ENCODE peak calls at places on chromosomes 11 and 22, in five cellular contexts. B is AG04450, E is NB4, K is endodermal cell, N is A549. T is an unnamed sample.

GRCh38 chr22:31556627-31557203 is 60.4 kb downstream of the SFI1 start:
- DNase-seq in B (peak; percentile 8), K (no peak), E (peak; percentile 48), N (peak; percentile 16), T (peak; percentile 66)

GRCh38 chr11:80365315-80365714 is 924.5 kb upstream of the TENM4 start:
- DNase-seq in N (no peak), B (no peak), E (no peak), K (no peak), T (no peak)

GRCh38 chr22:42613869-42614268 is 814 bp downstream of the POLDIP3 start:
- DNase-seq in N (no peak), K (no peak), E (peak; percentile 56), B (no peak), T (no peak)

GRCh38 chr11:95625164-95626017 is 164.2 kb downstream of the FAM76B start:
- DNase-seq in E (no peak), B (no peak), K (no peak), N (no peak), T (no peak)

GRCh38 chr11:102530558-102530957 is at the start of gene MMP7:
- DNase-seq in K (no peak), E (peak; percentile 55), N (peak; percentile 59), B (peak; percentile 4), T (peak; percentile 49)

GRCh38 chr11:122646549-122647340 is 8.8 kb upstream of the UBASH3B start:
- DNase-seq in B (no peak), K (no peak), N (no peak), E (no peak), T (peak; percentile 67)

GRCh38 chr11:130103296-130103814 is 33.7 kb downstream of the APLP2 start:
- DNase-seq in K (no peak), N (no peak), B (peak; percentile 79), E (peak; percentile 48), T (peak; percentile 75)

GRCh38 chr11:74171630-74172465 is 759 bp downstream of the PPME1 start:
- DNase-seq in B (no peak), N (no peak), E (peak; percentile 16), K (no peak), T (no peak)

GRCh38 chr22:48866906-48867597 is 960.6 kb downstream of the BRD1 start:
- DNase-seq in B (no peak), E (no peak), K (no peak), N (no peak), T (no peak)

GRCh38 chr11:65590240-65590738 is 5.3 kb downstream of the KCNK7 start:
- DNase-seq in E (no peak), N (no peak), B (peak; percentile 57), K (no peak), T (peak; percentile 45)

GRCh38 chr11:27672836-27673464 is 27.3 kb downstream of the BDNF start:
- DNase-seq in B (no peak), K (no peak), E (no peak), N (peak; percentile 31), T (peak; percentile 33)

GRCh38 chr11:78248903-78249302 is 60.2 kb downstream of the USP35 start:
- DNase-seq in E (no peak), K (no peak), B (no peak), N (no peak), T (no peak)

GRCh38 chr22:23496445-23496833 is 83.7 kb downstream of the IGLL1 start:
- DNase-seq in E (no peak), N (no peak), K (no peak), B (no peak), T (no peak)

GRCh38 chr11:45273509-45273908 is 12.6 kb downstream of the SYT13 start:
- DNase-seq in K (no peak), B (no peak), N (no peak), E (no peak), T (no peak)

GRCh38 chr11:88402784-88403183 is 65.2 kb upstream of the CTSC start:
- DNase-seq in E (no peak), N (peak; percentile 11), K (no peak), B (no peak), T (peak; percentile 59)

GRCh38 chr22:36147196-36147788 is 13.3 kb downstream of the APOL3 start:
- DNase-seq in B (no peak), E (no peak), N (no peak), K (no peak), T (no peak)

GRCh38 chr22:50277761-50278160 is 7.6 kb upstream of the MAPK11 start:
- DNase-seq in N (no peak), K (no peak), B (no peak), E (no peak), T (no peak)

GRCh38 chr11:83702795-83703194 is 416.6 kb upstream of the CCDC90B start:
- DNase-seq in B (no peak), K (no peak), N (no peak), E (no peak), T (no peak)
- H3K4me3 ChIP-seq in B (no peak overlapping the region), K (no peak overlapping the region), N (no peak overlapping the region), E (no peak overlapping the region), T (no peak overlapping the region)

GRCh38 chr11:18669629-18670162 is 28.9 kb upstream of the TMEM86A start:
- DNase-seq in K (peak; percentile 59), B (no peak), E (no peak), N (no peak), T (no peak)

GRCh38 chr11:18669211-18669593 is 29.4 kb upstream of the TMEM86A start:
- DNase-seq in N (no peak), K (no peak), E (peak; percentile 24), B (no peak), T (no peak)

GRCh38 chr11:18676803-18677202 is 21.8 kb upstream of the TMEM86A start:
- DNase-seq in N (no peak), B (no peak), E (no peak), K (no peak), T (no peak)

GRCh38 chr11:18668131-18668530 is 30.4 kb upstream of the TMEM86A start:
- DNase-seq in N (no peak), K (no peak), E (no peak), B (no peak), T (no peak)

DNA sequence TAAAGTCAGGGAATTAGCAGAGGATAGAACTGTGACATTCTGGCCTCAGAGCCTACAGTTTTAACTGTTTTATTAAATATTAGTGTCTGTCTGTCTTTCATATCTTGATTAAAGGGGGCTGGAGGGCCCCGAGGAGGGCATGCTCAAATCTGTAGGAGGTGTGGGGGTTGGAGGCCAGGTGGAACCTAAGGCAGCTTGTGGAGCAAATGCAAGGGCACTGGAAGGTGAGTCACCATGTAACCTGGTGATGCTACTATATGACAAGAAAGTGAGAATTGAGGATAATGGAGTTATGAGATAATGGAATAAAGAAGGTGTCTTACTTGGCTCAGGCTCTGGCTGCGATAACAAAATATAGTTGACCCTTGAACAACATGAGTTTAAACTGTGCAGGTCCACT is 27.3 kb upstream of the TMEM86A start:
- DNase-seq in E (no peak), B (no peak), N (no peak), K (no peak), T (no peak)
- TF ChIP-seq CTCF in E (no peak), B (no peak), N (no peak), K (no peak), T (no peak)

GRCh38 chr22:46294784-46295183 is 1.9 kb upstream of the GTSE1 start:
- DNase-seq in K (no peak), B (no peak), E (no peak), N (no peak), T (no peak)

GRCh38 chr22:46292173-46292572 is 4.5 kb upstream of the GTSE1 start:
- DNase-seq in E (no peak), K (no peak), B (no peak), N (no peak), T (no peak)

GRCh38 chr22:46290843-46291785 is 5.6 kb upstream of the GTSE1 start:
- DNase-seq in E (peak; percentile 45), K (no peak), B (no peak), N (no peak), T (no peak)

GRCh38 chr22:46293591-46294260 is 2.9 kb upstream of the GTSE1 start:
- DNase-seq in N (no peak), K (no peak), B (no peak), E (peak; percentile 50), T (no peak)

DNA sequence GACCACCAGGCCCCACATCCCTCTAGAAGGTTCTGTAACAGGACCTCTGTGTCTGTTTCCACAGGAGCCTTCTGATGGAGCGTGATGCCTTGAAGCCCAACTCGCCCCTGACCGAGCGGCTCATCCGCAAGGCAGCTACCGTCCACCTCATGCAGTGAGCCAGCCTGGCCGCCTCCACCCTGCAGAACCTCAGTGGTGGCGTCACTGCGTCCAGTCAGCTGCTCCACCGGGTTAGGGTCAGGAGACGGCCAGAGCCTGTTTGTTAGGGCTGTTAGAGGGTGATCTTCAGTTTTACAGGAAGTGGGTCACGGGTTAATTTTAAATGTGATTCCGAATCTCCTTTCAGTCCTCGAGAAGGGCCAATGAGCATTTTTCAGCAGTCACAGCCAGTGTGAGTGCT is 3.9 kb upstream of the GTSE1 start:
- DNase-seq in K (no peak), E (no peak), N (no peak), B (no peak), T (no peak)
- H3K4me3 ChIP-seq in K (no peak overlapping the region), E (no peak overlapping the region), N (no peak overlapping the region), B (no peak overlapping the region), T (no peak overlapping the region)

DNA sequence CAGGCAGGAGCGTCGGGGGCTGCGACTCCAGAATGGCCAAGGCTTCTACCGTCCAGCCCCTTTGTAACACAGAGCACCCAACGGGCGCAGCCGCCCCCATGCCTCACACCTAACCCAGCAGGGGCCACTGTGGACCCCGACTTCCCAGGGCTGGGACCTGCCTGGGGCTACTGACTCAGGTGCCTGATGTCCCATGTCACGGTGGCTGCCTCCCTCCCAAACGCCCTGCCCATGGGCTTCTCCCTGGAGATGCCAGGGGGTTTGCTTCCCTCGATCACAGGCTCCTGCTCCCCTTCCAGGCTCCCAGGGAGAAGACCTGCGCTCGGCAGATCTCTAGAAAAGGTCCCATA is 84.0 kb downstream of the MYEOV start:
- DNase-seq in E (no peak), N (no peak), K (no peak), B (no peak), T (no peak)
- TF ChIP-seq CTCF in E (no peak), N (no peak), K (no peak), B (no peak), T (no peak)

DNA sequence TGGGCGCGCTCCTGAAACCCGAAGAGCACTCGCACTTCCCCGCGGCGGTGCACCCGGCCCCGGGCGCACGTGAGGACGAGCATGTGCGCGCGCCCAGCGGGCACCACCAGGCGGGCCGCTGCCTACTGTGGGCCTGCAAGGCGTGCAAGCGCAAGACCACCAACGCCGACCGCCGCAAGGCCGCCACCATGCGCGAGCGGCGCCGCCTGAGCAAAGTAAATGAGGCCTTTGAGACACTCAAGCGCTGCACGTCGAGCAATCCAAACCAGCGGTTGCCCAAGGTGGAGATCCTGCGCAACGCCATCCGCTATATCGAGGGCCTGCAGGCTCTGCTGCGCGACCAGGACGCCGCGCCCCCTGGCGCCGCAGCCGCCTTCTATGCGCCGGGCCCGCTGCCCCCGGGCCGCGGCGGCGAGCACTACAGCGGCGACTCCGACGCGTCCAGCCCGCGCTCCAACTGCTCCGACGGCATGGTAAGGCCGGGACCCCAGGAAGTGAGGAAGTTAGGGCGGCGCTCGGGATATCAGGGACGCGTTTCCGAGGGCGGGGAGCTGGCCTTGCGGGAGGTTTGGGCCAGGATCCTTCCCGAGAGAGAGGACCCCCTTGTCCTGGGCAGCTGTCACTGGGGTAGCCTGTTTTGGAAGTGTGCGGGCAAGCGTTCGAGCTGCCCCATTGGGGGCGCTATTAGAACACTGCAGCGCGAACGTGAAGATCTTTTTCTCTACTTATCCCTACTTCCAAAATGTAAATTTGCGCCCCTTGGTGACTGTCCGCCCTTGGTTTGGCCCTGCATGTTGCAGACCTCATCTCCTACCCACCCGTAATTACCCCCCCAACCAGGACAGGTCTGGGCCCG is 797 bp downstream of the MYOD1 start:
- DNase-seq in K (peak; percentile 88), B (no peak), N (peak; percentile 34), E (no peak), T (peak; percentile 20)
- H3K4me3 ChIP-seq in K (no peak overlapping the region), B (no peak overlapping the region), N (peak overlapping the region; percentile 23), E (no peak overlapping the region), T (no peak overlapping the region)

GRCh38 chr11:9095421-9095820 is 4.0 kb upstream of the SCUBE2 start:
- DNase-seq in N (no peak), B (no peak), E (peak; percentile 39), K (peak; percentile 77), T (no peak)
- TF ChIP-seq CTCF in N (peak; percentile 11), B (no peak), E (peak; percentile 54), K (peak; percentile 78), T (peak; percentile 17)

T was measured in fibroblast of pulmonary artery.